ENCODE peak calls at places on chromosome 9, in four cellular contexts. O is astrocyte of the cerebellum; D is stimulated activated effector memory CD8-positive, alpha-beta T cell treated with anti-CD3 and anti-CD28 coated beads, Interleukin-12 subunit alpha, Interleukin-12 subunit beta, amount 100 ng/mL, for 72 hours; F is SK-N-DZ. M is an unnamed sample.

GRCh38 chr9:35737143-35737542 is 4.7 kb downstream of the CREB3 start:
- DNase-seq in O (no peak), F (no peak), D (no peak), M (no peak)

GRCh38 chr9:131869312-131869711 is 129.4 kb upstream of the RAPGEF1 start:
- DNase-seq in D (no peak), O (no peak), F (peak), M (no peak)

GRCh38 chr9:79257671-79258410 is 313.9 kb upstream of the TLE4 start:
- DNase-seq in O (peak), D (no peak), F (peak), M (no peak)

GRCh38 chr9:76917299-76917698 is 11.4 kb upstream of the PRUNE2 start:
- DNase-seq in F (no peak), D (no peak), O (no peak), M (no peak)

GRCh38 chr9:93060746-93061259 is 2.3 kb downstream of the SUSD3 start:
- DNase-seq in O (no peak), D (no peak), F (no peak), M (peak)

GRCh38 chr9:14652729-14653377 is 40.4 kb downstream of the ZDHHC21 start:
- DNase-seq in F (peak), O (no peak), D (no peak), M (peak)

GRCh38 chr9:95772320-95773060 is 103.0 kb upstream of the ERCC6L2 start:
- DNase-seq in D (no peak), O (no peak), F (peak), M (peak)

GRCh38 chr9:126965541-126966428 is 51.2 kb downstream of the RALGPS1 start:
- DNase-seq in F (peak), D (peak), O (peak), M (peak)

GRCh38 chr9:70411141-70411929 is 3.1 kb downstream of the KLF9 start:
- DNase-seq in D (peak), F (peak), O (no peak), M (peak)

GRCh38 chr9:16866542-16866941 is 3.9 kb downstream of the BNC2 start:
- DNase-seq in D (no peak), F (no peak), O (no peak), M (peak)

GRCh38 chr9:134293576-134294227 is 32.6 kb upstream of the RXRA start:
- DNase-seq in F (no peak), O (no peak), D (no peak), M (no peak)

GRCh38 chr9:113205449-113206247 is 15.4 kb downstream of the FKBP15 start:
- DNase-seq in O (no peak), D (no peak), F (no peak), M (no peak)

GRCh38 chr9:14887149-14887548 is 23.1 kb downstream of the FREM1 start:
- DNase-seq in O (no peak), F (no peak), D (no peak), M (no peak)

GRCh38 chr9:133727876-133728441 is 10.2 kb downstream of the SARDH start:
- DNase-seq in O (no peak), D (no peak), F (no peak), M (no peak)

GRCh38 chr9:136901516-136902258 is 15.4 kb downstream of the TRAF2 start:
- DNase-seq in F (no peak), D (peak), O (no peak), M (peak)

GRCh38 chr9:80797841-80798688 is 891.3 kb downstream of the TLE1 start:
- DNase-seq in D (no peak), F (peak), O (peak), M (no peak)

GRCh38 chr9:104094534-104095020 is 468 bp downstream of the SMC2 start:
- DNase-seq in O (no peak), F (no peak), D (no peak), M (peak)